ENCODE peak calls at places on chromosomes 5 and 9, in six cellular contexts. H, F, P, T, G and U are unnamed samples.

GRCh38 chr9:109912726-109913460 is 132.9 kb downstream of the PALM2AKAP2 start:
- DNase-seq in H (peak), F (no peak), P (no peak), T (no peak), G (peak), U (no peak)

GRCh38 chr9:75962186-75963036 is 71.9 kb downstream of the PCSK5 start:
- DNase-seq in H (no peak), F (no peak), P (no peak), T (no peak), G (no peak), U (no peak)

GRCh38 chr5:93395891-93396465 is 185.0 kb downstream of the NR2F1-AS1 start:
- DNase-seq in H (no peak), F (no peak), P (no peak), T (peak), G (peak), U (no peak)

GRCh38 chr5:57450991-57451876 is 31.4 kb downstream of the ACTBL2 start:
- DNase-seq in H (peak), F (no peak), P (no peak), T (peak), G (peak), U (no peak)

GRCh38 chr5:119016125-119016774 is 27.9 kb upstream of the DTWD2 start:
- DNase-seq in H (peak), F (no peak), P (no peak), T (no peak), G (no peak), U (peak)

GRCh38 chr5:138504799-138505198 is 38.2 kb downstream of the ETF1 start:
- DNase-seq in H (no peak), F (no peak), P (no peak), T (no peak), G (no peak), U (no peak)

GRCh38 chr5:147629196-147629595 is 119.3 kb upstream of the DPYSL3 start:
- DNase-seq in H (no peak), F (no peak), P (no peak), T (no peak), G (no peak), U (no peak)

GRCh38 chr5:14439087-14439841 is 142.3 kb upstream of the OTULINL start:
- DNase-seq in H (no peak), F (no peak), P (no peak), T (no peak), G (no peak), U (no peak)

GRCh38 chr5:87653242-87653641 is 240.5 kb upstream of the CCNH start:
- DNase-seq in H (no peak), F (no peak), P (no peak), T (no peak), G (no peak), U (no peak)

GRCh38 chr5:140182075-140182709 is 7.2 kb downstream of the CYSTM1 start:
- DNase-seq in H (no peak), F (no peak), P (no peak), T (no peak), G (no peak), U (no peak)

GRCh38 chr9:135088348-135088978 is 995 bp downstream of the OLFM1 start:
- DNase-seq in H (no peak), F (no peak), P (no peak), T (no peak), G (no peak), U (no peak)

GRCh38 chr9:133347515-133347984 is 381 bp downstream of the MED22 start:
- DNase-seq in H (peak), F (no peak), P (no peak), T (no peak), G (no peak), U (peak)

GRCh38 chr9:7342721-7343120 is 456.9 kb downstream of the DMAC1 start:
- DNase-seq in H (no peak), F (no peak), P (no peak), T (no peak), G (no peak), U (no peak)

GRCh38 chr5:33888582-33888981 is 3.2 kb downstream of the ADAMTS12 start:
- DNase-seq in H (no peak), F (no peak), P (no peak), T (peak), G (peak), U (no peak)

GRCh38 chr5:110957934-110958333 is 113.6 kb upstream of the TSLP start:
- DNase-seq in H (no peak), F (no peak), P (peak), T (peak), G (peak), U (no peak)